ENCODE peak calls at places on chromosomes 11 and 22, in nine cellular contexts. P is A549, H is NCI-H460, V is PC-9, K is left ventricle myocardium inferior, L is ACHN, F is non-pigmented ciliary epithelial cell, M is gastrocnemius medialis, U is NCI-H1930. E is an unnamed sample.

GRCh38 chr22:43310311-43310710 is 32.9 kb downstream of the SCUBE1 start:
- DNase-seq in P (no peak), H (no peak), V (no peak), K (no peak), L (no peak), F (no peak), M (no peak), U (no peak), E (peak; percentile 75)

GRCh38 chr11:20707876-20708275 is 38.5 kb downstream of the NELL1 start:
- DNase-seq in P (no peak), H (no peak), V (no peak), K (no peak), L (no peak), F (no peak), M (no peak), U (no peak), E (no peak)

GRCh38 chr11:45097721-45098493 is 48.5 kb upstream of the PRDM11 start:
- DNase-seq in P (peak; percentile 23), H (peak; percentile 29), V (no peak), K (no peak), L (peak; percentile 52), F (no peak), M (no peak), U (no peak), E (no peak)

GRCh38 chr11:86940122-86940777 is 14.9 kb downstream of the FZD4 start:
- DNase-seq in P (no peak), H (no peak), V (no peak), K (peak; percentile 55), L (no peak), F (no peak), M (peak; percentile 80), U (no peak), E (no peak)

GRCh38 chr11:94948070-94948617 is 25.2 kb downstream of the CWC15 start:
- DNase-seq in P (no peak), H (no peak), V (peak; percentile 59), K (no peak), L (peak; percentile 74), F (peak; percentile 65), M (no peak), U (no peak), E (no peak)

GRCh38 chr22:36733271-36733670 is 29.7 kb upstream of the CACNG2 start:
- DNase-seq in P (no peak), H (no peak), V (no peak), K (no peak), L (no peak), F (no peak), M (no peak), U (no peak), E (no peak)

GRCh38 chr11:62477927-62478326 is 59.1 kb downstream of the SCGB1A1 start:
- DNase-seq in P (no peak), H (no peak), V (no peak), K (no peak), L (no peak), F (no peak), M (no peak), U (no peak), E (no peak)

GRCh38 chr11:63745304-63746170 is 23.0 kb downstream of the ZFTA start:
- DNase-seq in P (no peak), H (no peak), V (no peak), K (no peak), L (no peak), F (no peak), M (no peak), U (no peak), E (no peak)

GRCh38 chr11:123719452-123719851 is 22.0 kb downstream of the ZNF202 start:
- DNase-seq in P (no peak), H (peak; percentile 34), V (no peak), K (no peak), L (no peak), F (peak; percentile 27), M (no peak), U (no peak), E (no peak)

GRCh38 chr22:24995649-24996180 is 43.2 kb downstream of the KIAA1671 start:
- DNase-seq in P (no peak), H (no peak), V (no peak), K (no peak), L (no peak), F (no peak), M (no peak), U (no peak), E (no peak)

E was measured in NCI-H446.